ENCODE peak calls at places on chromosomes 16 and 17, in ten cellular contexts. C is Karpas-422; F is effector memory CD4-positive, alpha-beta T cell; S is GM23338; G is psoas muscle; A is hepatocyte; B is dorsolateral prefrontal cortex; J is tibial nerve; K is A549; Q is left ventricle myocardium inferior. O is an unnamed sample.

GRCh38 chr17:7256766-7257456 is 4.9 kb downstream of the ELP5 start:
- DNase-seq in C (no peak), G (no peak), K (no peak), B (no peak), A (no peak), J (no peak), S (no peak), Q (no peak), F (no peak), O (no peak)

GRCh38 chr17:7029659-7030058 is 6.2 kb upstream of the SLC16A13 start:
- DNase-seq in B (no peak), J (no peak), C (no peak), F (no peak), K (no peak), A (no peak), Q (no peak), S (no peak), G (no peak), O (no peak)

GRCh38 chr17:12590417-12590816 is 75.3 kb upstream of the MYOCD start:
- DNase-seq in G (no peak), J (no peak), F (no peak), B (no peak), Q (no peak), C (no peak), A (no peak), K (no peak), S (no peak), O (no peak)

GRCh38 chr17:42647778-42648177 is 11.3 kb upstream of the TUBG2 start:
- DNase-seq in F (no peak), Q (no peak), G (no peak), B (no peak), S (no peak), A (no peak), J (no peak), C (no peak), K (no peak), O (no peak)

GRCh38 chr16:59604331-59604730 is 870.2 kb upstream of the GOT2 start:
- DNase-seq in K (no peak), B (no peak), F (no peak), G (no peak), S (no peak), J (no peak), C (no peak), A (no peak), Q (no peak), O (no peak)

GRCh38 chr16:85296859-85297698 is 184.8 kb upstream of the CIBAR2 start:
- DNase-seq in C (peak; percentile 82), K (peak; percentile 79), Q (no peak), A (peak; percentile 55), S (peak; percentile 71), F (peak; percentile 24), B (no peak), J (no peak), G (peak; percentile 78), O (peak; percentile 51)

GRCh38 chr17:67393809-67394418 is 16.8 kb downstream of the PITPNC1 start:
- DNase-seq in K (no peak), B (no peak), S (no peak), A (no peak), Q (no peak), F (no peak), J (no peak), C (no peak), G (no peak), O (no peak)

GRCh38 chr17:48528153-48528912 is 2.5 kb downstream of the HOXB1 start:
- DNase-seq in K (no peak), G (no peak), S (peak; percentile 81), A (no peak), Q (no peak), C (no peak), F (no peak), J (no peak), B (no peak), O (no peak)

GRCh38 chr17:75845933-75846700 is 1.9 kb upstream of the UNC13D start:
- DNase-seq in Q (no peak), F (no peak), B (no peak), G (no peak), A (no peak), J (no peak), K (no peak), S (no peak), C (no peak), O (no peak)

GRCh38 chr17:67276075-67276474 is 31.1 kb upstream of the HELZ start:
- DNase-seq in S (peak; percentile 80), J (no peak), K (no peak), C (no peak), A (no peak), Q (no peak), B (no peak), G (no peak), F (no peak), O (no peak)

GRCh38 chr16:87201777-87202176 is 115.4 kb downstream of the C16orf95 start:
- DNase-seq in J (no peak), B (no peak), S (no peak), F (no peak), C (no peak), K (no peak), G (no peak), Q (no peak), A (no peak), O (no peak)
- H3K27ac ChIP-seq in J (peak overlapping the region; percentile 72), B (no peak overlapping the region), S (no peak overlapping the region), F (no peak overlapping the region), C (no peak overlapping the region), K (peak overlapping the region; percentile 41), G (no peak overlapping the region), Q (peak overlapping the region; percentile 38), A (no peak overlapping the region), O (no peak overlapping the region)

DNA sequence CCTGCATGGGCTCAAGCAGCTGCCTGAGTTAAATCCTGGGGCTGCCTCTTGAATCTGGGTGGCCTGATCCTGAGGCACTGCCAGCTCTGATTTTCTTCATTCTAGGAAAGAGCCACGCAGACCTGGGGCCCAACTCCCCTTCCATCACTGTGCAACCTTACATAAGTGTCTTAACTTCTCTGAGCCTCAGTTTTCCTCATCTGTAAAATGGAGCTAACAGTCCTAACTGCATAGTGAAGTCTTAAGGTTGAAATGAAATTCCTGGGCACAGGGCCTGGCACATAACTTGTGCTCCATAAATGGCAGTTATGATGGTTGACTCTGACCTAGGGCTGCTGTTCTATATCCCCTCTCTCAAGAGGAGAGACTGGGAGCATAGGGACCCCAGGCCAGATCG is 236.6 kb downstream of the GSG1L start:
- DNase-seq in K (no peak), Q (no peak), J (no peak), A (no peak), S (no peak), F (no peak), B (no peak), C (no peak), G (no peak), O (no peak)
- H3K27ac ChIP-seq in K (no peak overlapping the region), Q (no peak overlapping the region), J (no peak overlapping the region), A (no peak overlapping the region), S (no peak overlapping the region), F (no peak overlapping the region), B (no peak overlapping the region), C (no peak overlapping the region), G (no peak overlapping the region), O (no peak overlapping the region)

DNA sequence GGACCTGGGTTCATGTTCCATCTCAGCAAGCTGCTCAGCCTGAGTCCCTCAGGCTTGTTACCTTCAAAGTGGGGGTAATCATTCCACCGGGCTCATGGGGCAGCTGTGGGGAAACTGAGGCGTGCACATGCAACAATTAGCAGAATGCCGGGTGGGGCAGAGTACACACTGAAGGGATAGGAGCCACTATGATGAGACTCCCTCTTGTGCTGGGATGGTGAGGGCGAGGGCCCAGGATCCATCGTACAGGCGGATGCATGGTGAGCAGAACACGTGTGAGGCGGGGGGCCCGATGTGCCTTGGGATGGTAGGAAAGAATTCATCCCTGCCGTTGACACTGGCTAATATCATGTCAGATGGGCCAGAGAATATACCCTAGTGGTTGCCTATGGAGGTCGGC is 25.5 kb upstream of the MAP3K14 start:
- DNase-seq in C (no peak), A (no peak), S (no peak), B (no peak), Q (no peak), F (no peak), J (no peak), G (no peak), K (no peak), O (no peak)
- H3K27ac ChIP-seq in C (no peak overlapping the region), A (peak overlapping the region; percentile 53), S (no peak overlapping the region), B (no peak overlapping the region), Q (peak overlapping the region; percentile 75), F (no peak overlapping the region), J (no peak overlapping the region), G (no peak overlapping the region), K (peak overlapping the region; percentile 91), O (no peak overlapping the region)

GRCh38 chr16:3013491-3013951 is 798 bp downstream of the CLDN9 start:
- DNase-seq in Q (no peak), J (no peak), F (no peak), S (peak; percentile 65), B (no peak), C (no peak), A (no peak), K (no peak), G (no peak), O (no peak)
- H3K27ac ChIP-seq in Q (no peak overlapping the region), J (no peak overlapping the region), F (no peak overlapping the region), S (no peak overlapping the region), B (no peak overlapping the region), C (no peak overlapping the region), A (peak overlapping the region; percentile 97), K (peak overlapping the region; percentile 58), G (no peak overlapping the region), O (no peak overlapping the region)

DNA sequence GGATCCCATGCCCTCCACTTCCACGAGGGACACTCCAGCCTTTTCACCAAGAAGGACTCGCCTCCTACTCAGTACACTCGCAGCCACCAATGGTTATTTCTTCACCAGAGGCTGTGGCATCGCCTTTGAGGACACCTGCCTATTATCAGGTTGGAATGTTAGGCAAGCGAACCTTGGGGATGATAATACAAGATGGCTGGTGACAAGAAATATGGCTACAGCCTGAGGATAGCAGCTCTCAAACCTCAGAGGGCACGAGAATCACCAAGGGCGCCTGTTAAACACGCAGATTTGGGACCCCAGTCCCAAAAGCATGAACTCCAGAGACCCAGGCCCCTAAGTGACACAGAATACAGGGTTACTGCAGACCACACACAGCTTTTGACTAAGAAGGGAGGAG is 58.1 kb downstream of the CYTH1 start:
- DNase-seq in A (no peak), J (no peak), S (no peak), C (no peak), K (no peak), G (no peak), F (no peak), B (no peak), Q (no peak), O (no peak)
- H3K27ac ChIP-seq in A (no peak overlapping the region), J (peak overlapping the region; percentile 70), S (peak overlapping the region; percentile 26), C (no peak overlapping the region), K (peak overlapping the region; percentile 61), G (peak overlapping the region; percentile 73), F (peak overlapping the region; percentile 59), B (peak overlapping the region; percentile 97), Q (peak overlapping the region; percentile 73), O (peak overlapping the region; percentile 67)

DNA sequence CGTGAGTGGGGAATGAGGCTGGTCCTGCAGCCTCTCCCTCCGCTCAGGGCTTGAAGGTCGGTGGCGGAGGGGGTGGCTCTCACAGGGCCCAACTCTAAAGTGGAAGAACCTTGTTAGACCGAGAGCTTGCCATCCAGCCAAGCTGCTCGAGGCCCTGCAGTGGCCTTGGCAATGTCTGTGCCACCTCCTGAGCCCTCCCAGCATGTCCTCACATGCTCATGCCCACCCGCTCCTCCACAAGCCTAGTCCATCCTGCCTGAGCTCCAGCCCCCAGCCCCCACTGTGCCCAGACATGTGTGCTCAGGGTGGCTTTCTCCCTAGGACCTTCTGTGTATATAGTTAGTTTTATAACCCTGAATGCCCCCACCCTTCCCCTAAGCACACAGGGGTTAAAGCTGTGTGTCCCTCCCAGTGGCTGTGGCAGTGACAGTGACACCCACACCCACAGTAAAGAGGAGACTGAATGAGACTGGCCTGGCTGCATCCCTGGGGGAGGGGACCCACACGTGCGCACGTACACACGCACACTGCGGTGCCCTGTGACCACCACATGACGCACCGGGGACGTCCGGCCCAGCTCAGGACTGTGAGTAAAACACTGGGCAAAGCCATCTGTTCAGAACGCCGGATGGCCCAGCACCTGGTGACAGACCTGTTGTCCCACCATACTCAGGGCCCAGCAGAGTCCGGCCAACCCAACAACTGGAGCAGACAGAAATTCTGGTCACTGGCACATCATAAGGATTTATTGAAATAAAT is 15.6 kb downstream of the PDK2 start:
- DNase-seq in G (peak; percentile 90), B (no peak), C (no peak), A (no peak), S (no peak), F (no peak), J (no peak), K (no peak), Q (peak; percentile 80), O (no peak)
- H3K27ac ChIP-seq in G (peak overlapping the region; percentile 98), B (peak overlapping the region; percentile 89), C (no peak overlapping the region), A (no peak overlapping the region), S (no peak overlapping the region), F (no peak overlapping the region), J (peak overlapping the region; percentile 94), K (no peak overlapping the region), Q (peak overlapping the region; percentile 94), O (peak overlapping the region; percentile 62)

O was measured in thyroid gland.